ENCODE peak calls at places on chromosomes 12 and 14, in five cellular contexts. One of them, this sample, is unnamed.

GRCh38 chr12:47068539-47068938 is 10.9 kb upstream of the PCED1B start:
- DNase-seq in tibial nerve: no peak
- DNase-seq in activated CD4-positive, CD25-positive, alpha-beta regulatory T cell: no peak
- DNase-seq in NCI-H2029 treated with DMSO at 0.1 percent for 48 hours: no peak
- DNase-seq in colonic mucosa: no peak
- DNase-seq in this sample: no peak

GRCh38 chr12:53381739-53382630 is 2.0 kb downstream of the SP1 start:
- DNase-seq in tibial nerve: peak; percentile 45
- DNase-seq in activated CD4-positive, CD25-positive, alpha-beta regulatory T cell: no peak
- DNase-seq in NCI-H2029 treated with DMSO at 0.1 percent for 48 hours: no peak
- DNase-seq in colonic mucosa: peak; percentile 68
- DNase-seq in this sample: no peak

GRCh38 chr12:51187370-51187987 is 14.5 kb upstream of the TFCP2 start:
- DNase-seq in tibial nerve: no peak
- DNase-seq in activated CD4-positive, CD25-positive, alpha-beta regulatory T cell: no peak
- DNase-seq in NCI-H2029 treated with DMSO at 0.1 percent for 48 hours: no peak
- DNase-seq in colonic mucosa: no peak
- DNase-seq in this sample: no peak

GRCh38 chr14:54483073-54483745 is 5.6 kb downstream of the GMFB start:
- DNase-seq in tibial nerve: no peak
- DNase-seq in activated CD4-positive, CD25-positive, alpha-beta regulatory T cell: no peak
- DNase-seq in NCI-H2029 treated with DMSO at 0.1 percent for 48 hours: no peak
- DNase-seq in colonic mucosa: no peak
- DNase-seq in this sample: no peak

GRCh38 chr14:104550849-104551728 is 28.5 kb upstream of the C14orf180 start:
- DNase-seq in tibial nerve: peak; percentile 9
- DNase-seq in activated CD4-positive, CD25-positive, alpha-beta regulatory T cell: no peak
- DNase-seq in NCI-H2029 treated with DMSO at 0.1 percent for 48 hours: no peak
- DNase-seq in colonic mucosa: no peak
- DNase-seq in this sample: no peak

GRCh38 chr12:63070709-63071108 is 80.3 kb downstream of the AVPR1A start:
- DNase-seq in tibial nerve: no peak
- DNase-seq in activated CD4-positive, CD25-positive, alpha-beta regulatory T cell: no peak
- DNase-seq in NCI-H2029 treated with DMSO at 0.1 percent for 48 hours: no peak
- DNase-seq in colonic mucosa: no peak
- DNase-seq in this sample: no peak

GRCh38 chr14:88129306-88130056 is 124.5 kb downstream of the GPR65 start:
- DNase-seq in tibial nerve: no peak
- DNase-seq in activated CD4-positive, CD25-positive, alpha-beta regulatory T cell: no peak
- DNase-seq in NCI-H2029 treated with DMSO at 0.1 percent for 48 hours: no peak
- DNase-seq in colonic mucosa: no peak
- DNase-seq in this sample: no peak

GRCh38 chr12:113933201-113933786 is 32.8 kb downstream of the RBM19 start:
- DNase-seq in tibial nerve: no peak
- DNase-seq in activated CD4-positive, CD25-positive, alpha-beta regulatory T cell: no peak
- DNase-seq in NCI-H2029 treated with DMSO at 0.1 percent for 48 hours: no peak
- DNase-seq in colonic mucosa: no peak
- DNase-seq in this sample: no peak

GRCh38 chr14:85963486-85963885 is 433.5 kb downstream of the FLRT2 start:
- DNase-seq in tibial nerve: no peak
- DNase-seq in activated CD4-positive, CD25-positive, alpha-beta regulatory T cell: no peak
- DNase-seq in NCI-H2029 treated with DMSO at 0.1 percent for 48 hours: no peak
- DNase-seq in colonic mucosa: no peak
- DNase-seq in this sample: no peak

GRCh38 chr12:70637686-70638085 is 457 bp upstream of the PTPRB start:
- DNase-seq in tibial nerve: no peak
- DNase-seq in activated CD4-positive, CD25-positive, alpha-beta regulatory T cell: no peak
- DNase-seq in NCI-H2029 treated with DMSO at 0.1 percent for 48 hours: peak; percentile 61
- DNase-seq in colonic mucosa: no peak
- DNase-seq in this sample: peak; percentile 80

GRCh38 chr14:42884100-42884499 is 1277.4 kb downstream of the LRFN5 start:
- DNase-seq in tibial nerve: no peak
- DNase-seq in activated CD4-positive, CD25-positive, alpha-beta regulatory T cell: no peak
- DNase-seq in NCI-H2029 treated with DMSO at 0.1 percent for 48 hours: no peak
- DNase-seq in colonic mucosa: no peak
- DNase-seq in this sample: no peak